ENCODE peak calls at places on chromosomes 11 and 22, in five cellular contexts. W is posterior vena cava; G is HS-5; M is stimulated activated CD8-positive, alpha-beta memory T cell treated with anti-CD3 and anti-CD28 coated beads, Interleukin-15, amount 100 ng/mL, for 24 hours; K is Caco-2. A is an unnamed sample.

GRCh38 chr11:56642339-56642738 is at the start of gene OR5AP2:
- DNase-seq in M (no peak), W (no peak), K (no peak), G (no peak), A (no peak)

GRCh38 chr11:115244314-115244713 is 259.9 kb downstream of the CADM1 start:
- DNase-seq in K (peak; percentile 45), G (no peak), W (no peak), M (no peak), A (no peak)

GRCh38 chr22:39244496-39245129 is at the start of gene PDGFB:
- DNase-seq in M (no peak), G (no peak), W (no peak), K (peak; percentile 50), A (no peak)

GRCh38 chr11:125072210-125072960 is 9.3 kb downstream of the SLC37A2 start:
- DNase-seq in M (no peak), G (no peak), K (peak; percentile 42), W (peak; percentile 73), A (no peak)

GRCh38 chr11:128716661-128717210 is 22.9 kb downstream of the FLI1 start:
- DNase-seq in W (no peak), G (no peak), K (no peak), M (no peak), A (peak; percentile 17)

GRCh38 chr11:16511109-16511806 is 154.9 kb upstream of the SOX6 start:
- DNase-seq in M (no peak), W (no peak), K (no peak), G (peak; percentile 54), A (no peak)

GRCh38 chr11:96237759-96238158 is 105.2 kb downstream of the MAML2 start:
- DNase-seq in M (no peak), K (peak; percentile 25), W (no peak), G (no peak), A (no peak)

GRCh38 chr11:1875093-1875785 is 16.5 kb downstream of the PRR33 start:
- DNase-seq in G (no peak), W (peak; percentile 78), K (no peak), M (no peak), A (no peak)

GRCh38 chr22:34303656-34304055 is 383.4 kb upstream of the LARGE1 start:
- DNase-seq in K (no peak), G (no peak), W (no peak), M (no peak), A (no peak)

GRCh38 chr11:131691558-131692041 is 321.2 kb downstream of the NTM start:
- DNase-seq in K (no peak), G (no peak), M (no peak), W (no peak), A (no peak)

GRCh38 chr22:35034963-35035362 is 31.0 kb upstream of the ISX start:
- DNase-seq in G (no peak), M (no peak), K (no peak), W (no peak), A (no peak)

GRCh38 chr22:41910050-41910598 is 4.8 kb downstream of the SHISA8 start:
- DNase-seq in W (no peak), M (no peak), K (no peak), G (no peak), A (no peak)

GRCh38 chr11:33168605-33169240 is 7.4 kb upstream of the CSTF3 start:
- DNase-seq in K (no peak), G (no peak), M (no peak), W (no peak), A (no peak)

GRCh38 chr11:43797337-43797736 is 83.3 kb upstream of the ALKBH3 start:
- DNase-seq in K (no peak), W (no peak), G (no peak), M (no peak), A (no peak)

GRCh38 chr22:47289316-47289985 is 527.0 kb downstream of the TBC1D22A start:
- DNase-seq in M (no peak), G (no peak), W (no peak), K (no peak), A (no peak)

GRCh38 chr11:59463176-59463575 is 6.4 kb downstream of the OR4D6 start:
- DNase-seq in K (no peak), W (no peak), M (no peak), G (peak; percentile 36), A (no peak)

GRCh38 chr11:87281496-87281895 is 243.8 kb downstream of the TMEM135 start:
- DNase-seq in M (no peak), G (peak; percentile 31), W (no peak), K (peak; percentile 39), A (no peak)

GRCh38 chr22:24803064-24803542 is 2.9 kb upstream of the SGSM1 start:
- DNase-seq in W (no peak), K (peak; percentile 81), M (peak; percentile 17), G (no peak), A (no peak)

A was measured in activated gamma-delta T cell.